ENCODE peak calls at places on chromosomes 2 and 18, in seven cellular contexts. One of them, this sample, is unnamed.

GRCh38 chr2:170162261-170162612 is 15.7 kb upstream of the MYO3B start:
- DNase-seq in H9: no peak
- DNase-seq in neural progenitor cell: no peak
- DNase-seq in astrocyte: peak; percentile 52
- DNase-seq in HCT116: no peak
- DNase-seq in hepatocyte: no peak
- DNase-seq in A549: no peak
- DNase-seq in this sample: peak; percentile 11

GRCh38 chr18:7987284-7987976 is 420.3 kb downstream of the PTPRM start:
- DNase-seq in astrocyte: peak; percentile 80
- DNase-seq in H9: no peak
- DNase-seq in hepatocyte: no peak
- DNase-seq in HCT116: no peak
- DNase-seq in A549: peak; percentile 22
- DNase-seq in neural progenitor cell: no peak
- DNase-seq in this sample: no peak

GRCh38 chr2:164554487-164554886 is 66.8 kb downstream of the GRB14 start:
- DNase-seq in HCT116: no peak
- DNase-seq in H9: no peak
- DNase-seq in neural progenitor cell: no peak
- DNase-seq in hepatocyte: no peak
- DNase-seq in astrocyte: no peak
- DNase-seq in A549: no peak
- DNase-seq in this sample: no peak

GRCh38 chr2:212328712-212329496 is 209.7 kb downstream of the ERBB4 start:
- DNase-seq in astrocyte: no peak
- DNase-seq in A549: no peak
- DNase-seq in HCT116: no peak
- DNase-seq in hepatocyte: no peak
- DNase-seq in neural progenitor cell: no peak
- DNase-seq in H9: no peak
- DNase-seq in this sample: no peak

GRCh38 chr2:30786923-30787685 is 20.1 kb downstream of the CAPN13 start:
- DNase-seq in H9: no peak
- DNase-seq in HCT116: no peak
- DNase-seq in astrocyte: no peak
- DNase-seq in neural progenitor cell: no peak
- DNase-seq in A549: no peak
- DNase-seq in hepatocyte: no peak
- DNase-seq in this sample: no peak

GRCh38 chr18:56368066-56368465 is 270.3 kb downstream of the TXNL1 start:
- DNase-seq in A549: no peak
- DNase-seq in neural progenitor cell: no peak
- DNase-seq in H9: no peak
- DNase-seq in hepatocyte: no peak
- DNase-seq in HCT116: no peak
- DNase-seq in astrocyte: no peak
- DNase-seq in this sample: no peak

GRCh38 chr2:40105593-40105992 is 326.5 kb upstream of the THUMPD2 start:
- DNase-seq in A549: no peak
- DNase-seq in HCT116: no peak
- DNase-seq in astrocyte: peak; percentile 88
- DNase-seq in H9: no peak
- DNase-seq in neural progenitor cell: no peak
- DNase-seq in hepatocyte: no peak
- DNase-seq in this sample: no peak

GRCh38 chr2:166230724-166231070 is 102.9 kb upstream of the SCN1A start:
- DNase-seq in neural progenitor cell: no peak
- DNase-seq in HCT116: no peak
- DNase-seq in H9: no peak
- DNase-seq in astrocyte: no peak
- DNase-seq in A549: no peak
- DNase-seq in hepatocyte: no peak
- DNase-seq in this sample: no peak

GRCh38 chr2:109222825-109223471 is 93.9 kb downstream of the SH3RF3 start:
- DNase-seq in H9: peak; percentile 52
- DNase-seq in astrocyte: no peak
- DNase-seq in A549: no peak
- DNase-seq in hepatocyte: no peak
- DNase-seq in neural progenitor cell: peak; percentile 37
- DNase-seq in HCT116: no peak
- DNase-seq in this sample: no peak

GRCh38 chr2:230658877-230659652 is 53.6 kb upstream of the CAB39 start:
- DNase-seq in hepatocyte: no peak
- DNase-seq in HCT116: no peak
- DNase-seq in astrocyte: no peak
- DNase-seq in neural progenitor cell: no peak
- DNase-seq in H9: no peak
- DNase-seq in A549: no peak
- DNase-seq in this sample: no peak

GRCh38 chr18:44852818-44853217 is 172.1 kb downstream of the SETBP1 start:
- DNase-seq in hepatocyte: no peak
- DNase-seq in A549: no peak
- DNase-seq in H9: no peak
- DNase-seq in HCT116: no peak
- DNase-seq in neural progenitor cell: no peak
- DNase-seq in astrocyte: no peak
- DNase-seq in this sample: no peak
- H3K4me2 ChIP-seq in hepatocyte: no peak overlapping the region
- H3K4me2 ChIP-seq in A549: no peak overlapping the region
- H3K4me2 ChIP-seq in H9: no peak overlapping the region
- H3K4me2 ChIP-seq in HCT116: no peak overlapping the region
- H3K4me2 ChIP-seq in neural progenitor cell: no peak overlapping the region
- H3K4me2 ChIP-seq in astrocyte: no peak overlapping the region
- H3K4me2 ChIP-seq in this sample: no peak overlapping the region

DNA sequence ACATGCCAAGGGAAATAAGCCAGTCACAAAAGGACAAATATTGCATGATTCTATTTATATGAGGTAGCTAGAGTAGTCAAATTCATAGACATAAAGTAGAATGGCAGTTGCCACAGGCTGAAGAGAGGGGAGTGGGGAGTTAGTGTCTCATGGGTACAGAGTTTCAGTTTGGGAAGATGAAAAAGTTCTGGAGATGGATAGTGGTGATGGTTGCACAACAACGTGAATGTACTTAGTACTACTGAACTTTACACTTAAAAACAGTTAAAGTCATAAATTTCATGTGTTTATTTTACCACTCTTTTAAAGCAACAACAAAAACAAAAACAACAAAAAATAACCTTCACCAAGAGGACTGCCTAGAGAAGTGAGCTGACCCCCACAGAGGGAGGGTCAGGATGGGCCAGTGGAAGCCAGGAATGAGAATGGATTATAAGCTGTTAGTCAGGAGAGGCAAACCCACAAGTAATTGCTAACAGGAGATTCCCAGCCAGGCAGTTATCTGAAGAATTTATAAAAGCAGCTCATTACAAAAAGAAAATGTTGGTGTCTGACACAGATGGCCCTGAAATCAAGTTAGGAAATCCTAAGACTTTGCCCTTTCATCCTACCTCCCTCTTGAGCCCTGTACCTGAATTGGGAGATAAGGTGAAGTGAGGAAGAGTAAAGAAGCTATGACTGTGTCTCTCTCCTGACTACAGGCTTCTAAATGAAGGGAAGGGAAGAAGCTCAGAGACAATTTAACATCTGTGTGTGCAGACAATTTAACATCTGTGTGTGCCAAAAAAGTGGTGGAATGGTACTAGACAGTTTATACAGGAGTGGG is 263.4 kb downstream of the PDE11A start:
- DNase-seq in astrocyte: peak; percentile 45
- DNase-seq in HCT116: no peak
- DNase-seq in neural progenitor cell: no peak
- DNase-seq in A549: no peak
- DNase-seq in hepatocyte: no peak
- DNase-seq in H9: no peak
- DNase-seq in this sample: no peak
- H3K4me2 ChIP-seq in astrocyte: no peak overlapping the region
- H3K4me2 ChIP-seq in HCT116: no peak overlapping the region
- H3K4me2 ChIP-seq in neural progenitor cell: no peak overlapping the region
- H3K4me2 ChIP-seq in A549: no peak overlapping the region
- H3K4me2 ChIP-seq in hepatocyte: no peak overlapping the region
- H3K4me2 ChIP-seq in H9: no peak overlapping the region
- H3K4me2 ChIP-seq in this sample: no peak overlapping the region

DNA sequence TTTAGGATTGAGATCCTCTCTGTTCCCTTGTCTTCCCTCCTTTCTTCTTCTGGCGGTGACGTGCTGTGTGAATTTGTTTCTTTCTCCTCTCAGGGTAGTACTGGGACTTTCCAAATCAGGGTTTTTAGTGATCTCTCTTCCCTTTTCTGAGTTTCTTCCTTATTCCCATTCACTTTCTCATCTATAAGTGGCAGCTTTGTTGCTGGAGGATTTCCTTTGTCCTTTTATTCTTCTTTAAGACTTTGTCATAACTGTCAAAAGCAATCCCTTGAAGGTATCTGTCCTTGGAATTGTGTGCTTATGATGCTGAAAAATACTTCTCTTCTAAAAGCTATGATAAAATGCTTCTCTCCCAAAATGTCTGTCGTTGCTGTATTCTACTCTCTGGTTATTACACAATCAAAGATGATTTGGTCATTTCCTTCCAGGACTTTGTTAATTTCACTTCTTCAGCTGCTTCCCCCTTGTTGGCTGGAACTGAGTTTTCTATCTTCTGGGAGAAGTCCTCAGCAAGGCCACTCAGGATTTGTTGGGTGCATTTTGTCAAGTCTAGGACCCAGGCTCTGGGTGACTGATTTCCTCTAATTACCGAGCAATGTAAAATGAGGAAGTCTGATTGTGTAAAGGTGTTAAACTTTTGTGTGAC is 4.9 kb upstream of the IL1B start:
- DNase-seq in HCT116: no peak
- DNase-seq in astrocyte: no peak
- DNase-seq in H9: no peak
- DNase-seq in neural progenitor cell: no peak
- DNase-seq in A549: no peak
- DNase-seq in hepatocyte: no peak
- DNase-seq in this sample: no peak
- H3K4me2 ChIP-seq in HCT116: no peak overlapping the region
- H3K4me2 ChIP-seq in astrocyte: no peak overlapping the region
- H3K4me2 ChIP-seq in H9: no peak overlapping the region
- H3K4me2 ChIP-seq in neural progenitor cell: no peak overlapping the region
- H3K4me2 ChIP-seq in A549: no peak overlapping the region
- H3K4me2 ChIP-seq in hepatocyte: no peak overlapping the region
- H3K4me2 ChIP-seq in this sample: no peak overlapping the region

DNA sequence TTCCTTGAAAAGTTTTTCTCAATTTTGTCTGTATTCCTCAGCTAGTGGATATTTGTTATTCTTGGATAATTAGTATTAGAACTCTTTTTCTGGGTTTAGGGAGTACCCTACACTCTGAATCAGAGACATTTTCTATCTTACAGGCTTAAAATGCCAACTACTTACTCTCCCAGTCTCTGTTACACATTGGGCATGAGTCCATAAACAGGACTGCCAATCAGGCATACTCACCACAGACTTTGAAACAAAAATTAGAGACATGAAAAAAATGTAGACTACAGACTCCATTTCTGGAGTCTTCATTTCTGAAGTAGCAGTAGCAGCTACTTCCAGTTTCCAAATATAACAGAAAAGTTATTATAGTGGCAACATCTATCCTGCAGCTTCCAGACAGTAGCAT is 279.6 kb downstream of the MBD5 start:
- DNase-seq in HCT116: no peak
- DNase-seq in astrocyte: peak; percentile 56
- DNase-seq in H9: no peak
- DNase-seq in A549: no peak
- DNase-seq in hepatocyte: no peak
- DNase-seq in neural progenitor cell: no peak
- DNase-seq in this sample: no peak
- H3K4me2 ChIP-seq in HCT116: no peak overlapping the region
- H3K4me2 ChIP-seq in astrocyte: no peak overlapping the region
- H3K4me2 ChIP-seq in H9: no peak overlapping the region
- H3K4me2 ChIP-seq in A549: no peak overlapping the region
- H3K4me2 ChIP-seq in hepatocyte: no peak overlapping the region
- H3K4me2 ChIP-seq in neural progenitor cell: no peak overlapping the region
- H3K4me2 ChIP-seq in this sample: no peak overlapping the region

DNA sequence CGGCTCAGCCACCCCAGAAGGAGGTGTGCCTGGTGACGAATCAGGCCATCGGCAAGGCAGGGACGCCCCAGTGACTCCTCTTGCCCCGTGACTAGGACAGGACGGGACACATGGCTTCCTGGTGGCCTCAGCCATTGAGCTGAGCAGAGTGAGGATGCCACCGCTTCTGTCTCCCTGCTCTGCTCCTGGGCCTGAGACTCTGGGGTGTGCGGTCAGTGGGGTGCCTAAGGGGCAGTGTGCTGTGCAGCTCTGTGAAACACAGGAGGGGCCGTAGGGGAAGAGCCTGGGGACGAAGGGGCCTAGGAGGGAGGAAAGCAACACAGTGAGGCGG is 24.3 kb downstream of the IGFBP5 start:
- DNase-seq in H9: no peak
- DNase-seq in HCT116: no peak
- DNase-seq in astrocyte: peak; percentile 42
- DNase-seq in hepatocyte: no peak
- DNase-seq in A549: no peak
- DNase-seq in neural progenitor cell: no peak
- DNase-seq in this sample: no peak
- H3K4me2 ChIP-seq in H9: no peak overlapping the region
- H3K4me2 ChIP-seq in HCT116: no peak overlapping the region
- H3K4me2 ChIP-seq in astrocyte: no peak overlapping the region
- H3K4me2 ChIP-seq in hepatocyte: no peak overlapping the region
- H3K4me2 ChIP-seq in A549: no peak overlapping the region
- H3K4me2 ChIP-seq in neural progenitor cell: no peak overlapping the region
- H3K4me2 ChIP-seq in this sample: no peak overlapping the region

GRCh38 chr2:100831158-100831715 is 11.3 kb downstream of the NPAS2 start:
- DNase-seq in astrocyte: no peak
- DNase-seq in HCT116: no peak
- DNase-seq in H9: no peak
- DNase-seq in A549: no peak
- DNase-seq in neural progenitor cell: no peak
- DNase-seq in hepatocyte: no peak
- DNase-seq in this sample: no peak

GRCh38 chr2:100832885-100833284 is 12.9 kb downstream of the NPAS2 start:
- DNase-seq in hepatocyte: no peak
- DNase-seq in HCT116: no peak
- DNase-seq in astrocyte: peak; percentile 28
- DNase-seq in A549: no peak
- DNase-seq in H9: no peak
- DNase-seq in neural progenitor cell: no peak
- DNase-seq in this sample: no peak

GRCh38 chr2:100833330-100833729 is 13.4 kb downstream of the NPAS2 start:
- DNase-seq in HCT116: no peak
- DNase-seq in H9: no peak
- DNase-seq in astrocyte: no peak
- DNase-seq in neural progenitor cell: no peak
- DNase-seq in hepatocyte: no peak
- DNase-seq in A549: no peak
- DNase-seq in this sample: no peak

GRCh38 chr2:100834221-100834620 is 14.3 kb downstream of the NPAS2 start:
- DNase-seq in neural progenitor cell: no peak
- DNase-seq in H9: no peak
- DNase-seq in hepatocyte: no peak
- DNase-seq in A549: no peak
- DNase-seq in HCT116: no peak
- DNase-seq in astrocyte: no peak
- DNase-seq in this sample: no peak

GRCh38 chr2:100831831-100832230 is 11.9 kb downstream of the NPAS2 start:
- DNase-seq in neural progenitor cell: no peak
- DNase-seq in H9: no peak
- DNase-seq in hepatocyte: no peak
- DNase-seq in astrocyte: no peak
- DNase-seq in A549: no peak
- DNase-seq in HCT116: no peak
- DNase-seq in this sample: no peak
- H3K4me2 ChIP-seq in neural progenitor cell: no peak overlapping the region
- H3K4me2 ChIP-seq in H9: no peak overlapping the region
- H3K4me2 ChIP-seq in hepatocyte: no peak overlapping the region
- H3K4me2 ChIP-seq in astrocyte: no peak overlapping the region
- H3K4me2 ChIP-seq in A549: no peak overlapping the region
- H3K4me2 ChIP-seq in HCT116: no peak overlapping the region
- H3K4me2 ChIP-seq in this sample: no peak overlapping the region

This sample was measured in PC-9.